ENCODE peak calls at places on chromosomes 11 and 22, in nine cellular contexts. Z, K, T, M, D, F, W, Y and I are unnamed samples.

GRCh38 chr11:69642549-69642912 is 1.6 kb downstream of the CCND1 start:
- DNase-seq in Y (peak; percentile 59), M (no peak), F (no peak), K (peak; percentile 34), D (peak; percentile 41), Z (no peak), W (peak; percentile 61), T (peak; percentile 34), I (peak; percentile 70)

GRCh38 chr22:47372596-47373385 is 610.3 kb downstream of the TBC1D22A start:
- DNase-seq in M (no peak), T (peak; percentile 0), Z (no peak), D (no peak), W (no peak), F (no peak), K (no peak), Y (no peak), I (no peak)

GRCh38 chr11:35721576-35722341 is 59.2 kb downstream of the TRIM44 start:
- DNase-seq in K (no peak), T (no peak), W (no peak), D (no peak), Z (peak; percentile 25), Y (no peak), M (no peak), F (no peak), I (no peak)

GRCh38 chr11:66133216-66133775 is 63.2 kb downstream of the PACS1 start:
- DNase-seq in D (no peak), K (no peak), W (no peak), Z (no peak), M (no peak), F (no peak), T (no peak), Y (no peak), I (no peak)

GRCh38 chr22:30607939-30608338 is 965 bp downstream of the TCN2 start:
- DNase-seq in M (no peak), K (no peak), Y (no peak), F (no peak), T (no peak), Z (no peak), W (no peak), D (no peak), I (no peak)

GRCh38 chr11:67014343-67014742 is 8.6 kb upstream of the SYT12 start:
- DNase-seq in W (no peak), K (no peak), D (no peak), T (no peak), Z (no peak), M (no peak), F (no peak), Y (no peak), I (no peak)

GRCh38 chr11:46322759-46323158 is 24.5 kb upstream of the DGKZ start:
- DNase-seq in Z (peak; percentile 35), W (peak; percentile 35), T (no peak), F (no peak), M (no peak), D (no peak), Y (no peak), K (no peak), I (no peak)

GRCh38 chr22:32649515-32650200 is 151.8 kb upstream of the TIMP3 start:
- DNase-seq in D (no peak), W (no peak), F (no peak), T (no peak), K (no peak), Y (peak; percentile 31), Z (peak; percentile 81), M (no peak), I (no peak)

GRCh38 chr11:48005133-48005532 is 24.8 kb downstream of the PTPRJ start:
- DNase-seq in M (no peak), Z (no peak), W (no peak), Y (no peak), D (peak; percentile 48), K (no peak), T (no peak), F (no peak), I (no peak)

GRCh38 chr11:32154275-32154674 is 63.4 kb downstream of the RCN1 start:
- DNase-seq in K (no peak), W (no peak), Y (no peak), F (no peak), M (no peak), Z (peak; percentile 22), T (no peak), D (no peak), I (no peak)

GRCh38 chr11:64606796-64607380 is 15.9 kb downstream of the SLC22A12 start:
- DNase-seq in Z (no peak), D (no peak), W (no peak), F (no peak), T (no peak), Y (no peak), K (no peak), M (no peak), I (no peak)

GRCh38 chr11:97414801-97415200 is 1025.0 kb downstream of the JRKL start:
- DNase-seq in F (no peak), K (no peak), Z (no peak), M (no peak), W (no peak), T (no peak), Y (no peak), D (no peak), I (no peak)

GRCh38 chr11:118398797-118399564 is 2.4 kb upstream of the ATP5MG start:
- DNase-seq in Z (peak; percentile 26), W (peak; percentile 33), D (peak; percentile 91), Y (no peak), F (no peak), M (no peak), T (no peak), K (no peak), I (no peak)

GRCh38 chr11:61787928-61788491 is 4.4 kb downstream of the TMEM258 start:
- DNase-seq in T (peak; percentile 61), F (peak; percentile 66), W (peak; percentile 65), Z (peak; percentile 61), D (no peak), Y (peak; percentile 26), M (no peak), K (peak; percentile 82), I (no peak)

GRCh38 chr11:134562176-134562575 is 150.1 kb upstream of the B3GAT1 start:
- DNase-seq in W (no peak), Z (no peak), D (no peak), K (peak; percentile 42), T (no peak), M (no peak), F (no peak), Y (no peak), I (no peak)

GRCh38 chr11:20647976-20648565 is 21.3 kb upstream of the NELL1 start:
- DNase-seq in K (peak; percentile 66), Y (peak; percentile 23), D (peak; percentile 26), M (peak; percentile 39), W (peak; percentile 59), Z (peak; percentile 33), F (peak; percentile 29), T (peak; percentile 56), I (peak; percentile 59)

GRCh38 chr11:73353422-73353821 is 22.8 kb upstream of the RELT start:
- DNase-seq in W (no peak), M (no peak), T (no peak), K (no peak), Y (no peak), Z (no peak), D (no peak), F (no peak), I (no peak)

GRCh38 chr22:48750282-48750681 is 1077.4 kb downstream of the BRD1 start:
- DNase-seq in K (no peak), M (peak; percentile 26), Y (no peak), T (no peak), F (no peak), D (no peak), Z (no peak), W (no peak), I (no peak)

GRCh38 chr11:119194811-119195210 is 9.5 kb downstream of the NHERF4 start:
- DNase-seq in W (no peak), M (no peak), D (no peak), Y (no peak), Z (no peak), K (no peak), T (no peak), F (no peak), I (no peak)

GRCh38 chr11:117604349-117604995 is 192.5 kb downstream of the DSCAML1 start:
- DNase-seq in K (no peak), Y (no peak), Z (peak; percentile 32), T (no peak), F (no peak), M (no peak), D (no peak), W (no peak), I (no peak)

GRCh38 chr11:64754919-64755662 is 4.7 kb downstream of the PYGM start:
- DNase-seq in F (no peak), W (no peak), D (no peak), T (no peak), Y (no peak), M (no peak), K (no peak), Z (no peak), I (no peak)

GRCh38 chr11:45162064-45162375 is 15.6 kb downstream of the PRDM11 start:
- DNase-seq in M (no peak), W (no peak), F (no peak), D (no peak), Z (no peak), Y (no peak), T (no peak), K (no peak), I (no peak)
- H3K4me1 ChIP-seq in M (peaks cover 8% of the 10 kb centered on the region), W (peaks cover 7% of the 10 kb centered on the region), F (no peaks in the 10 kb centered on the region), D (no peaks in the 10 kb centered on the region), Z (peaks cover 8% of the 10 kb centered on the region), Y (peaks cover 29% of the 10 kb centered on the region), T (peaks cover 40% of the 10 kb centered on the region), K (peaks cover 25% of the 10 kb centered on the region), I (peaks cover 38% of the 10 kb centered on the region)

GRCh38 chr22:21947040-21948014 is 5.3 kb downstream of the PPM1F start:
- DNase-seq in F (no peak), Z (peak; percentile 71), W (no peak), D (no peak), K (peak; percentile 66), Y (no peak), M (no peak), T (no peak), I (no peak)
- H3K4me1 ChIP-seq in F (peaks cover 2% of the 10 kb centered on the region), Z (peaks cover 24% of the 10 kb centered on the region), W (no peaks in the 10 kb centered on the region), D (peaks cover 4% of the 10 kb centered on the region), K (peaks cover 16% of the 10 kb centered on the region), Y (peaks cover 22% of the 10 kb centered on the region), M (no peaks in the 10 kb centered on the region), T (peaks cover 15% of the 10 kb centered on the region), I (no peaks in the 10 kb centered on the region)

GRCh38 chr11:130052556-130052955 is 17.1 kb upstream of the APLP2 start:
- DNase-seq in Y (no peak), Z (no peak), D (no peak), K (no peak), F (no peak), M (no peak), T (no peak), W (no peak), I (no peak)
- H3K4me1 ChIP-seq in Y (no peaks in the 10 kb centered on the region), Z (no peaks in the 10 kb centered on the region), D (no peaks in the 10 kb centered on the region), K (no peaks in the 10 kb centered on the region), F (no peaks in the 10 kb centered on the region), M (no peaks in the 10 kb centered on the region), T (no peaks in the 10 kb centered on the region), W (no peaks in the 10 kb centered on the region), I (no peaks in the 10 kb centered on the region)

DNA sequence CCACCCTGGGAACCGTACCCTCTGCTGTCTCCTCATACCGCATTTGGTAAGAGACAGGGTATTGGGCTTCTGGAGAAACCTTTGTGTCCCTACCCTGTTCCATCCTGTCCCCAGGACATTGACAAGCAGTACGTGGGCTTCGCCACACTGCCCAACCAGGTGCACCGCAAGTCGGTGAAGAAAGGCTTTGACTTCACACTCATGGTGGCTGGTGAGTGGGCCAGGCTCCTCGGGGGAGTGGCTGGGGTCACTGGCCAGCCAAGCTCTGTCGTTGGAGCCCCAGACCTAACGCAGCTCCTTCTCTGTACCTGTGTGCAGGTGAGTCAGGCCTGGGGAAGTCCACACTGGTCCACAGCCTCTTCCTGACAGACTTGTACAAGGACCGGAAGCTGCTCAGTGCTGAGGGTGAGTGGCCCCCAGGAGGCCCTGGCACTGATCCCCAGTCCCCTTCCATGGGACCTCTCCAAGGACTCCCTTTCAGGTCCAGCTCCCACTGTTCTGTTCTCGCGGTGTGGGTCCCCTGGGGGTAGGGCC is 3.8 kb upstream of the GP1BB start:
- DNase-seq in W (no peak), K (no peak), Y (no peak), F (no peak), Z (no peak), T (no peak), M (no peak), D (no peak), I (no peak)
- H3K4me1 ChIP-seq in W (no peaks in the 10 kb centered on the region), K (peaks cover 33% of the 10 kb centered on the region), Y (peaks cover 40% of the 10 kb centered on the region), F (no peaks in the 10 kb centered on the region), Z (peaks cover 12% of the 10 kb centered on the region), T (peaks cover 46% of the 10 kb centered on the region), M (no peaks in the 10 kb centered on the region), D (peaks cover 16% of the 10 kb centered on the region), I (peaks cover 6% of the 10 kb centered on the region)